ENCODE peak calls at places on chromosome 12, in ten cellular contexts. Q is A549; D is tibial artery; B is heart left ventricle; W is kidney; I is CD4-positive, alpha-beta memory T cell; L is Peyer's patch; J is MM.1S; T is SK-N-SH; C is psoas muscle. V is an unnamed sample. For H3K4me1, the result is how much of the 10 kb centered on the place peaks cover.

GRCh38 chr12:122363782-122364181 is 58.7 kb downstream of the CLIP1 start:
- DNase-seq in Q (no peak), D (peak), I (no peak), W (no peak), L (no peak), T (no peak), J (no peak), C (peak), B (no peak), V (no peak)

GRCh38 chr12:92784795-92785562 is 82.2 kb downstream of the PLEKHG7 start:
- DNase-seq in W (no peak), L (no peak), D (no peak), J (peak), Q (peak), B (no peak), C (no peak), T (peak), I (peak), V (peak)

GRCh38 chr12:9252256-9252655 is 44.1 kb upstream of the PZP start:
- DNase-seq in W (no peak), B (no peak), T (no peak), L (no peak), C (no peak), D (no peak), Q (no peak), I (no peak), J (no peak), V (no peak)

GRCh38 chr12:125263385-125263784 is 198.2 kb downstream of the AACS start:
- DNase-seq in W (no peak), J (no peak), Q (no peak), C (no peak), T (no peak), L (no peak), D (no peak), I (no peak), B (no peak), V (no peak)

GRCh38 chr12:22709292-22709691 is 84.3 kb downstream of the ETNK1 start:
- DNase-seq in B (no peak), W (no peak), J (peak), D (no peak), L (no peak), I (no peak), C (no peak), T (peak), Q (peak), V (no peak)

GRCh38 chr12:93244514-93245077 is 133.1 kb upstream of the NUDT4 start:
- DNase-seq in B (no peak), C (no peak), Q (no peak), D (no peak), J (peak), L (no peak), T (no peak), I (no peak), W (no peak), V (no peak)

GRCh38 chr12:101018540-101018939 is 191.5 kb downstream of the SLC5A8 start:
- DNase-seq in J (no peak), Q (peak), D (no peak), C (no peak), L (no peak), B (no peak), W (no peak), T (no peak), I (no peak), V (no peak)

GRCh38 chr12:105580841-105581352 is 250.4 kb downstream of the C12orf75 start:
- DNase-seq in I (no peak), L (no peak), J (no peak), W (no peak), T (no peak), C (no peak), Q (no peak), B (no peak), D (no peak), V (no peak)

GRCh38 chr12:104656921-104657320 is 200.2 kb downstream of the CHST11 start:
- DNase-seq in Q (no peak), W (no peak), I (no peak), J (no peak), T (no peak), C (peak), L (no peak), B (no peak), D (peak), V (no peak)

GRCh38 chr12:6921539-6921938 is 6.2 kb upstream of the ATN1 start:
- DNase-seq in Q (no peak), L (no peak), B (peak), C (no peak), W (peak), I (no peak), D (peak), J (no peak), T (no peak), V (no peak)

GRCh38 chr12:104890463-104891096 is 67.5 kb downstream of the SLC41A2 start:
- DNase-seq in J (no peak), L (no peak), C (no peak), B (no peak), Q (no peak), I (no peak), D (no peak), T (no peak), W (no peak), V (no peak)

GRCh38 chr12:132605055-132605441 is 5.3 kb downstream of the LRCOL1 start:
- DNase-seq in C (no peak), B (no peak), D (no peak), I (no peak), T (no peak), L (no peak), W (no peak), J (no peak), Q (no peak), V (no peak)

GRCh38 chr12:123761841-123762714 is at the start of gene DNAH10:
- DNase-seq in I (peak), T (no peak), J (no peak), B (peak), Q (no peak), C (no peak), L (peak), D (no peak), W (peak), V (no peak)

GRCh38 chr12:13981296-13981962 is at the start of gene GRIN2B:
- DNase-seq in T (peak), D (no peak), Q (peak), L (no peak), B (no peak), J (no peak), C (no peak), I (no peak), W (no peak), V (no peak)

GRCh38 chr12:2317819-2318218 is 265.0 kb downstream of the CACNA1C start:
- DNase-seq in D (no peak), T (no peak), B (no peak), J (no peak), I (no peak), Q (no peak), C (no peak), L (no peak), W (no peak), V (no peak)

GRCh38 chr12:11174022-11174421 is 3.0 kb downstream of the SMIM10L1 start:
- DNase-seq in I (no peak), B (no peak), L (no peak), T (no peak), D (no peak), C (no peak), W (no peak), J (no peak), Q (no peak), V (no peak)

GRCh38 chr12:50637870-50638481 is 125.9 kb upstream of the ATF1 start:
- DNase-seq in I (peak), J (peak), L (no peak), T (peak), C (no peak), W (no peak), Q (peak), B (no peak), D (no peak), V (no peak)

GRCh38 chr12:116604151-116604550 is 45.0 kb downstream of the MAP1LC3B2 start:
- DNase-seq in B (no peak), W (no peak), T (no peak), C (peak), Q (no peak), I (no peak), L (no peak), J (no peak), D (no peak), V (no peak)

GRCh38 chr12:104480826-104481457 is 24.2 kb downstream of the CHST11 start:
- DNase-seq in T (no peak), J (no peak), I (no peak), Q (no peak), L (peak), B (peak), W (no peak), D (peak), C (peak), V (no peak)

GRCh38 chr12:130752692-130753230 is 36.7 kb upstream of the RIMBP2 start:
- DNase-seq in J (no peak), Q (no peak), I (no peak), L (no peak), T (peak), B (no peak), D (no peak), W (no peak), C (no peak), V (no peak)

GRCh38 chr12:106519587-106519986 is 63.2 kb upstream of the RFX4 start:
- DNase-seq in J (no peak), I (no peak), B (no peak), D (no peak), T (peak), C (no peak), L (no peak), Q (no peak), W (no peak), V (no peak)

GRCh38 chr12:109716512-109717389 is 3.1 kb downstream of the FAM222A start:
- DNase-seq in T (peak), W (peak), L (no peak), C (peak), Q (no peak), J (no peak), D (no peak), I (no peak), B (peak), V (no peak)

GRCh38 chr12:20369164-20370000 is 1.0 kb downstream of the PDE3A start:
- DNase-seq in I (no peak), C (peak), D (peak), B (peak), J (no peak), L (no peak), W (peak), Q (peak), T (peak), V (no peak)

GRCh38 chr12:110107369-110108281 is 16.5 kb upstream of the IFT81 start:
- DNase-seq in B (peak), W (peak), J (no peak), T (no peak), L (no peak), D (peak), I (no peak), C (peak), Q (peak), V (no peak)

GRCh38 chr12:95838125-95838524 is 20.6 kb upstream of the SNRPF start:
- DNase-seq in L (no peak), J (peak), I (no peak), C (peak), W (no peak), B (no peak), Q (no peak), T (peak), D (no peak), V (no peak)

GRCh38 chr12:14775652-14776020 is 27.6 kb downstream of the WBP11 start:
- DNase-seq in B (no peak), I (no peak), T (no peak), D (no peak), J (no peak), C (no peak), L (no peak), W (no peak), Q (no peak), V (no peak)

GRCh38 chr12:92603741-92604432 is 98.9 kb upstream of the PLEKHG7 start:
- DNase-seq in D (no peak), T (no peak), B (no peak), Q (no peak), I (no peak), J (no peak), W (no peak), L (no peak), C (no peak), V (no peak)

GRCh38 chr12:26496170-26496569 is 300.8 kb downstream of the SSPN start:
- DNase-seq in J (no peak), W (no peak), T (no peak), I (no peak), B (no peak), L (no peak), Q (no peak), C (no peak), D (no peak), V (no peak)

DNA sequence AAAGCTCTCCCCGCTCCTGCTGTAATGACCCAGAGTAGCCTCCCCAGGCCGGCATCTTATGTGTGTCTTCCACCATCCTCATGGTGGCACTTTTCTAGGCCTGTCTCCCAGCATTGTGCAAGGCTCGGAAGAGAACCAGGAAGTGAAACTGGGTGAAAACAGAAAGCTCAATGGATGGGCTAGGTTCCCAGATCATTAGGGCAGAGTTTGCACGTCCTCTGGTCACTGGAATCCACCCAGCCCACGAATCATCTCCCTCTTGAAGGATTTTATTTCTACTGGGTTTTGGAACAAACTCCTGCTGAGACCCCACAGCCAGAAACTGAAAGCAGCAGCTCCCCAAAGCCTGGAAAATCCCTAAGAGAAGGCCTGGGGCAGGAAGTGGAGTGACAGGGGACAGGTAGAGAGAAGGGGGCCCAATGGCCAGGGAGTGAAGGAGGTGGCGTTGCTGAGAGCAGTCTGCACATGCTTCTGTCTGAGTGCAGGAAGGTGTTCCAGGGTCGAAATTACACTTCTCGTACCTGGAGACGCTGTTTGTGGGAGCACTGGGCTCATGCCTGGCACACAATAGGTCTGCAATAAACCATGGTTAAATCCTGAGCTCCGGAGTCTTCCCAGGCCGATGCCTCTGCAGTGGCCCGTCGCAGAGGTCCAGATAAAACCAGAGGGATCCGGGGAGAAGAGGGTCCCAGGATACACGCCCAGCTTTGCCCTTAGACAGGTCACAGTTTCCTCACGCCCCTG is 15.6 kb downstream of the ACVRL1 start:
- DNase-seq in T (no peak), J (no peak), I (no peak), B (no peak), L (peak), Q (no peak), W (no peak), D (peak), C (peak), V (no peak)
- H3K27ac ChIP-seq in T (no peak), J (no peak), I (no peak), B (peak), L (peak), Q (peak), W (peak), D (no peak), C (peak), V (no peak)

DNA sequence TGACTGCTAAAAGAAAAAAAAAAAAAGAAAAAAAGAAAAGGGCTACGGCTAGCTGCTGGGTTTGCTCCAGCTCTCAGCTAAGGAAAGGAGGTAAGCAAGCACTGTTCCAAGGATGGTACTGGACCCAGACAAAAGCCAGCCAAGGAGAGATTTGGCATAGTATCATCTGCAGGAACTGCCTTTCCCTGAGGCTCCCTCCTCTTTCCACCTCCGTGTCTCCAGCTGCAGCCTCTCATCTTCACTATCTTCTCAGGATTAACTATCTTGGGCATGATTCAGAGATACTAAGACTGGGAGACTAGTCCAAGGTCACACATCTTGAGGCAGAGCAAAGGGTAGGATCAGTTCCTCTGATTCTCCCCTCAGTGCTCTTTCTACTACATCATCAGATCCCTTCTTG is 6.0 kb downstream of the KITLG start:
- DNase-seq in D (no peak), W (no peak), Q (no peak), C (no peak), L (no peak), T (no peak), I (no peak), B (no peak), J (no peak), V (no peak)
- H3K4me3 ChIP-seq in D (no peak), W (peak), Q (no peak), C (peak), L (no peak), T (no peak), I (no peak), B (no peak), J (no peak), V (no peak)

DNA sequence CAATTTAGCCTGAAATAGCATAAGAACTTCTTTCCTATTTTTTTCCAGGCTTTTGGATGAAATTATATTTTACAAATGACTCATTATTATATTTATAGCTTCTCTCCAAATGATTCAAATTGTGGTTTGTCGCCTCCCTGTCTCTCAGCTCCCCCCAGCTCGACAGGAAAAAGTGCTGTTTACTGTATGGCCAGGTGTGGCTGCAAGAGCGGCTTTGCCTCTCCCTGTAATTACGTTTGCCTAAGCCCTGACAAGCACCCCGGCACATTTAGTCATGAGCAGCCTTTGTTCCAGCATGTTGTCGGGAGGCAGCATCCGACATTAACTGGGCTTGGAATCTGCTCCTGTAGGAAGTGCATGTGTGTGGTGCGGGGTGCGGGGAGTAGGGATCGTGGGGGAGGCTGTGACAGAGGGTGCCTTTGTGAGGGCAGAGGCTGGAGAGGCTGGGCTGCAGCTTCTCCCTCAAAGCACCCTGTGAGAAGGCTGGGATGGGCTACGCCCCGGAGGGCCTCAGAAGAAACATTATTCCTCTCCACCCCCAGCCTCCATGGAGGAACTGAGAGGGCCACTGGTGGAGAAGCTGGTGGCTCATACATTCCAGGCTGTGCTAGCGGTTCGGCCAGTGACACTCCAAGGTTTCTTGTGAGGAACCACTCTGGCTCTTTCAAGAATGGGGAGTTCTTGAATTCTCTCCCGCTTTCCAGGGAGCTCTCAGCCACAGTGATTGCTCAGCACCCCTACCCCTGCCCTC is 42.1 kb upstream of the CTDSP2 start:
- DNase-seq in L (no peak), W (peak), Q (no peak), C (no peak), B (peak), T (no peak), I (peak), D (no peak), J (peak), V (no peak)
- H3K4me1 ChIP-seq in L (half or more), W (under half), Q (half or more), C (half or more), B (half or more), T (half or more), I (under half), D (half or more), J (under half), V (under half)

GRCh38 chr12:127284021-127284420 is 982.9 kb upstream of the TMEM132C start:
- DNase-seq in I (no peak), L (no peak), D (no peak), T (no peak), J (no peak), B (no peak), W (no peak), Q (no peak), C (no peak), V (no peak)
- H3K27ac ChIP-seq in I (no peak), L (no peak), D (no peak), T (no peak), J (no peak), B (no peak), W (no peak), Q (no peak), C (no peak), V (no peak)